ENCODE peak calls at places on chromosomes 7 and 10, in eight cellular contexts. One of them, this sample, is unnamed.

GRCh38 chr7:146146866-146147265 is 30.3 kb downstream of the CNTNAP2 start:
- DNase-seq in cardiac fibroblast: peak; percentile 63
- DNase-seq in CD8-positive, alpha-beta T cell: no peak
- DNase-seq in right cardiac atrium: no peak
- DNase-seq in fibroblast of villous mesenchyme: no peak
- DNase-seq in ovary: no peak
- DNase-seq in CD8-positive, alpha-beta memory T cell: no peak
- DNase-seq in uterus: no peak
- DNase-seq in this sample: peak; percentile 1

GRCh38 chr7:18667466-18667865 is 171.9 kb downstream of the HDAC9 start:
- DNase-seq in cardiac fibroblast: peak; percentile 85
- DNase-seq in CD8-positive, alpha-beta T cell: no peak
- DNase-seq in right cardiac atrium: no peak
- DNase-seq in fibroblast of villous mesenchyme: peak; percentile 63
- DNase-seq in ovary: no peak
- DNase-seq in CD8-positive, alpha-beta memory T cell: no peak
- DNase-seq in uterus: no peak
- DNase-seq in this sample: peak; percentile 56

GRCh38 chr7:98559219-98559618 is 57.9 kb upstream of the NPTX2 start:
- DNase-seq in cardiac fibroblast: no peak
- DNase-seq in CD8-positive, alpha-beta T cell: no peak
- DNase-seq in right cardiac atrium: no peak
- DNase-seq in fibroblast of villous mesenchyme: no peak
- DNase-seq in ovary: no peak
- DNase-seq in CD8-positive, alpha-beta memory T cell: no peak
- DNase-seq in uterus: no peak
- DNase-seq in this sample: no peak

GRCh38 chr10:97481071-97481470 is 17.2 kb downstream of the MMS19 start:
- DNase-seq in cardiac fibroblast: no peak
- DNase-seq in CD8-positive, alpha-beta T cell: no peak
- DNase-seq in right cardiac atrium: no peak
- DNase-seq in fibroblast of villous mesenchyme: no peak
- DNase-seq in ovary: no peak
- DNase-seq in CD8-positive, alpha-beta memory T cell: no peak
- DNase-seq in uterus: no peak
- DNase-seq in this sample: no peak

GRCh38 chr10:79420974-79421688 is 24.3 kb downstream of the ZCCHC24 start:
- DNase-seq in cardiac fibroblast: no peak
- DNase-seq in CD8-positive, alpha-beta T cell: no peak
- DNase-seq in right cardiac atrium: peak; percentile 34
- DNase-seq in fibroblast of villous mesenchyme: no peak
- DNase-seq in ovary: no peak
- DNase-seq in CD8-positive, alpha-beta memory T cell: no peak
- DNase-seq in uterus: no peak
- DNase-seq in this sample: peak; percentile 35

GRCh38 chr7:150388709-150389531 is 9.8 kb downstream of the ZNF775 start:
- DNase-seq in cardiac fibroblast: no peak
- DNase-seq in CD8-positive, alpha-beta T cell: no peak
- DNase-seq in right cardiac atrium: peak; percentile 73
- DNase-seq in fibroblast of villous mesenchyme: peak; percentile 93
- DNase-seq in ovary: peak; percentile 78
- DNase-seq in CD8-positive, alpha-beta memory T cell: no peak
- DNase-seq in uterus: peak; percentile 46
- DNase-seq in this sample: peak; percentile 88

GRCh38 chr10:6052247-6053221 is 9.6 kb downstream of the IL2RA start:
- DNase-seq in cardiac fibroblast: no peak
- DNase-seq in CD8-positive, alpha-beta T cell: peak; percentile 80
- DNase-seq in right cardiac atrium: no peak
- DNase-seq in fibroblast of villous mesenchyme: no peak
- DNase-seq in ovary: no peak
- DNase-seq in CD8-positive, alpha-beta memory T cell: peak; percentile 84
- DNase-seq in uterus: no peak
- DNase-seq in this sample: no peak

GRCh38 chr7:50262916-50263690 is 41.4 kb upstream of the IKZF1 start:
- DNase-seq in cardiac fibroblast: no peak
- DNase-seq in CD8-positive, alpha-beta T cell: no peak
- DNase-seq in right cardiac atrium: no peak
- DNase-seq in fibroblast of villous mesenchyme: no peak
- DNase-seq in ovary: no peak
- DNase-seq in CD8-positive, alpha-beta memory T cell: no peak
- DNase-seq in uterus: no peak
- DNase-seq in this sample: no peak

GRCh38 chr10:734481-734880 is 45.0 kb upstream of the DIP2C start:
- DNase-seq in cardiac fibroblast: no peak
- DNase-seq in CD8-positive, alpha-beta T cell: no peak
- DNase-seq in right cardiac atrium: no peak
- DNase-seq in fibroblast of villous mesenchyme: peak; percentile 15
- DNase-seq in ovary: no peak
- DNase-seq in CD8-positive, alpha-beta memory T cell: no peak
- DNase-seq in uterus: no peak
- DNase-seq in this sample: peak; percentile 10

GRCh38 chr10:73998623-73999622 is 1.0 kb downstream of the VCL start:
- DNase-seq in cardiac fibroblast: peak; percentile 85
- DNase-seq in CD8-positive, alpha-beta T cell: no peak
- DNase-seq in right cardiac atrium: peak; percentile 70
- DNase-seq in fibroblast of villous mesenchyme: peak; percentile 72
- DNase-seq in ovary: peak; percentile 71
- DNase-seq in CD8-positive, alpha-beta memory T cell: no peak
- DNase-seq in uterus: peak; percentile 73
- DNase-seq in this sample: peak; percentile 82

GRCh38 chr10:79179404-79180309 is 110.9 kb downstream of the ZMIZ1 start:
- DNase-seq in cardiac fibroblast: no peak
- DNase-seq in CD8-positive, alpha-beta T cell: no peak
- DNase-seq in right cardiac atrium: no peak
- DNase-seq in fibroblast of villous mesenchyme: no peak
- DNase-seq in ovary: peak; percentile 46
- DNase-seq in CD8-positive, alpha-beta memory T cell: no peak
- DNase-seq in uterus: no peak
- DNase-seq in this sample: no peak

GRCh38 chr7:137890449-137890916 is 43.7 kb upstream of the DGKI start:
- DNase-seq in cardiac fibroblast: no peak
- DNase-seq in CD8-positive, alpha-beta T cell: no peak
- DNase-seq in right cardiac atrium: peak; percentile 51
- DNase-seq in fibroblast of villous mesenchyme: no peak
- DNase-seq in ovary: no peak
- DNase-seq in CD8-positive, alpha-beta memory T cell: no peak
- DNase-seq in uterus: no peak
- DNase-seq in this sample: no peak

GRCh38 chr10:72331575-72332422 is 22.9 kb downstream of the DNAJB12 start:
- DNase-seq in cardiac fibroblast: peak; percentile 56
- DNase-seq in CD8-positive, alpha-beta T cell: peak; percentile 92
- DNase-seq in right cardiac atrium: peak; percentile 86
- DNase-seq in fibroblast of villous mesenchyme: peak; percentile 93
- DNase-seq in ovary: peak; percentile 79
- DNase-seq in CD8-positive, alpha-beta memory T cell: peak; percentile 98
- DNase-seq in uterus: peak; percentile 63
- DNase-seq in this sample: peak; percentile 88

GRCh38 chr10:72334196-72334831 is 20.4 kb downstream of the DNAJB12 start:
- DNase-seq in cardiac fibroblast: peak; percentile 40
- DNase-seq in CD8-positive, alpha-beta T cell: no peak
- DNase-seq in right cardiac atrium: no peak
- DNase-seq in fibroblast of villous mesenchyme: peak; percentile 86
- DNase-seq in ovary: peak; percentile 84
- DNase-seq in CD8-positive, alpha-beta memory T cell: no peak
- DNase-seq in uterus: no peak
- DNase-seq in this sample: no peak

GRCh38 chr10:72334832-72335393 is 19.8 kb downstream of the DNAJB12 start:
- DNase-seq in cardiac fibroblast: peak; percentile 98
- DNase-seq in CD8-positive, alpha-beta T cell: peak; percentile 81
- DNase-seq in right cardiac atrium: peak; percentile 91
- DNase-seq in fibroblast of villous mesenchyme: peak; percentile 99
- DNase-seq in ovary: peak; percentile 96
- DNase-seq in CD8-positive, alpha-beta memory T cell: peak; percentile 96
- DNase-seq in uterus: peak; percentile 92
- DNase-seq in this sample: peak; percentile 85

GRCh38 chr10:72332423-72333110 is 22.2 kb downstream of the DNAJB12 start:
- DNase-seq in cardiac fibroblast: no peak
- DNase-seq in CD8-positive, alpha-beta T cell: no peak
- DNase-seq in right cardiac atrium: no peak
- DNase-seq in fibroblast of villous mesenchyme: no peak
- DNase-seq in ovary: no peak
- DNase-seq in CD8-positive, alpha-beta memory T cell: no peak
- DNase-seq in uterus: no peak
- DNase-seq in this sample: no peak

DNA sequence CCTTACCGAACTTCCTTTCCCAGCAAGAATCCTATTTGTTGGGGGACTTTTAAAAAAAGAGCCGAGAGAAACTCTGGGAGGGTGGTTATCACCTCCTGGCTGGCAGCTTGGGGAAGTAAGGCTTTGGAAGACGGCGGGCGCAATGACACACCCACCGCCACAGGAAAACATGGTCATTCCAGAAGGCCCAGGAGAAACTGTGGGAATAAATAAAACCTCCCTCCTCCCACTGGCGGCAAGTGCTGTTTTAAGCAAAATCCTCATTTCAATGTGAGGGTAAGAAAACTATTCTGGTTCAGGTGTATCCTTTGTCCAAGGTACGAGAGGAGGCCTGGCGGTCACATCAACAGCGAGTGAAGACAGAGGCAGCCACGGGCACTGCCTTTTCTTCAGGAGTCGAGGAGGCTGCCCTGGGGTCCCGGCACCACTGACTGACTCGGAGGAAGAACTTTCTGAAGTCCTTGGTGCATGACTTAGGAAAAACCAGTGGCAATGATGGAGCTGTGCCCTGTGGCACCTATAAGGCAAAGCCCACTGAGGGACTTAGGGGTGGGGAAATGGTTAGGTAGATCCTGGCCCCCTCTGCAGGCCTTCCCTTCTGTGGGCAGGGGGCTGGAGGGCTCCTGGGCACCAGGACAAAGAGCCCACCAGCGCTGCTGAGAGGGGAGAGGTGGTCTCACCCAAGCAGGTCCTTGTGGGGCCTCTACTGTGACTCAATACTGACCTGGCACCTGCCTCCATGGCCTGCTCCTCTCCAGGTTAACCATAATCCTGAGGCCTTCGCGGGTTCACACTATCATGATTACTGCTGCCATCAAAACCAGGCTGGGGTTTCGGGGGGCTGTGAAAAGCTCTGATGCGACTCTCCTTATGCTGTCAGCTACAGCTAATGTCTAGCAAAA is 21.4 kb downstream of the DNAJB12 start:
- DNase-seq in cardiac fibroblast: no peak
- DNase-seq in CD8-positive, alpha-beta T cell: no peak
- DNase-seq in right cardiac atrium: no peak
- DNase-seq in fibroblast of villous mesenchyme: no peak
- DNase-seq in ovary: no peak
- DNase-seq in CD8-positive, alpha-beta memory T cell: no peak
- DNase-seq in uterus: no peak
- DNase-seq in this sample: no peak
- H3K4me3 ChIP-seq in cardiac fibroblast: no peak overlapping the region
- H3K4me3 ChIP-seq in CD8-positive, alpha-beta T cell: no peak overlapping the region
- H3K4me3 ChIP-seq in right cardiac atrium: no peak overlapping the region
- H3K4me3 ChIP-seq in fibroblast of villous mesenchyme: no peak overlapping the region
- H3K4me3 ChIP-seq in ovary: no peak overlapping the region
- H3K4me3 ChIP-seq in CD8-positive, alpha-beta memory T cell: no peak overlapping the region
- H3K4me3 ChIP-seq in uterus: no peak overlapping the region
- H3K4me3 ChIP-seq in this sample: no peak overlapping the region

GRCh38 chr10:31876616-31877352 is 51.8 kb downstream of the ARHGAP12 start:
- DNase-seq in cardiac fibroblast: no peak
- DNase-seq in CD8-positive, alpha-beta T cell: no peak
- DNase-seq in right cardiac atrium: no peak
- DNase-seq in fibroblast of villous mesenchyme: no peak
- DNase-seq in ovary: no peak
- DNase-seq in CD8-positive, alpha-beta memory T cell: no peak
- DNase-seq in uterus: no peak
- DNase-seq in this sample: no peak
- H3K4me3 ChIP-seq in cardiac fibroblast: no peak overlapping the region
- H3K4me3 ChIP-seq in CD8-positive, alpha-beta T cell: no peak overlapping the region
- H3K4me3 ChIP-seq in right cardiac atrium: no peak overlapping the region
- H3K4me3 ChIP-seq in fibroblast of villous mesenchyme: no peak overlapping the region
- H3K4me3 ChIP-seq in ovary: no peak overlapping the region
- H3K4me3 ChIP-seq in CD8-positive, alpha-beta memory T cell: no peak overlapping the region
- H3K4me3 ChIP-seq in uterus: no peak overlapping the region
- H3K4me3 ChIP-seq in this sample: no peak overlapping the region

DNA sequence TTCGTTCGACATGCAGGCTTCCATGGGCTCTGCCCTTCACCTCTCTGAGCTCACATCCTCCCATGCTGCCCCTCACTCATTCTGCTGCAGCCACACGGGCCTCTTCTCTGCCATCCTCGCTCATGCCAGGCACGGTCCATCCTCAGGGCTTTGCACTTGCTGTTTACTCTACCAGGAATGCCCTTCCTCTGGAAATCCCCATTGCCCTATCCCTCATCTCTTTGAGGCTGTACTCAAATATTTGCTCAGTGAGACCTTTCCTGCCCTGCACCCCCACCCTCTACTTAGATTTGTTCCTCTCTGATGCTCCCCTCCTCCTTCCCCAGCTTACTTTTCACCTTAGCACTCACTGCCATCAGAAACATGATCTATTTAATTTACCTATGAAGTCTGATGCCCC is 107.0 kb upstream of the ZNF716 start:
- DNase-seq in cardiac fibroblast: no peak
- DNase-seq in CD8-positive, alpha-beta T cell: no peak
- DNase-seq in right cardiac atrium: no peak
- DNase-seq in fibroblast of villous mesenchyme: no peak
- DNase-seq in ovary: no peak
- DNase-seq in CD8-positive, alpha-beta memory T cell: no peak
- DNase-seq in uterus: no peak
- DNase-seq in this sample: no peak
- H3K4me3 ChIP-seq in cardiac fibroblast: no peak overlapping the region
- H3K4me3 ChIP-seq in CD8-positive, alpha-beta T cell: no peak overlapping the region
- H3K4me3 ChIP-seq in right cardiac atrium: no peak overlapping the region
- H3K4me3 ChIP-seq in fibroblast of villous mesenchyme: no peak overlapping the region
- H3K4me3 ChIP-seq in ovary: no peak overlapping the region
- H3K4me3 ChIP-seq in CD8-positive, alpha-beta memory T cell: no peak overlapping the region
- H3K4me3 ChIP-seq in uterus: no peak overlapping the region
- H3K4me3 ChIP-seq in this sample: no peak overlapping the region

GRCh38 chr10:15072358-15072757 is 16.2 kb downstream of the ACBD7 start:
- DNase-seq in cardiac fibroblast: no peak
- DNase-seq in CD8-positive, alpha-beta T cell: no peak
- DNase-seq in right cardiac atrium: no peak
- DNase-seq in fibroblast of villous mesenchyme: no peak
- DNase-seq in ovary: no peak
- DNase-seq in CD8-positive, alpha-beta memory T cell: no peak
- DNase-seq in uterus: no peak
- DNase-seq in this sample: no peak

GRCh38 chr10:15069230-15069629 is 19.3 kb downstream of the ACBD7 start:
- DNase-seq in cardiac fibroblast: no peak
- DNase-seq in CD8-positive, alpha-beta T cell: no peak
- DNase-seq in right cardiac atrium: no peak
- DNase-seq in fibroblast of villous mesenchyme: no peak
- DNase-seq in ovary: no peak
- DNase-seq in CD8-positive, alpha-beta memory T cell: no peak
- DNase-seq in uterus: no peak
- DNase-seq in this sample: no peak

GRCh38 chr10:15068802-15069201 is 19.8 kb downstream of the ACBD7 start:
- DNase-seq in cardiac fibroblast: peak; percentile 86
- DNase-seq in CD8-positive, alpha-beta T cell: no peak
- DNase-seq in right cardiac atrium: no peak
- DNase-seq in fibroblast of villous mesenchyme: peak; percentile 94
- DNase-seq in ovary: no peak
- DNase-seq in CD8-positive, alpha-beta memory T cell: no peak
- DNase-seq in uterus: no peak
- DNase-seq in this sample: peak; percentile 85

DNA sequence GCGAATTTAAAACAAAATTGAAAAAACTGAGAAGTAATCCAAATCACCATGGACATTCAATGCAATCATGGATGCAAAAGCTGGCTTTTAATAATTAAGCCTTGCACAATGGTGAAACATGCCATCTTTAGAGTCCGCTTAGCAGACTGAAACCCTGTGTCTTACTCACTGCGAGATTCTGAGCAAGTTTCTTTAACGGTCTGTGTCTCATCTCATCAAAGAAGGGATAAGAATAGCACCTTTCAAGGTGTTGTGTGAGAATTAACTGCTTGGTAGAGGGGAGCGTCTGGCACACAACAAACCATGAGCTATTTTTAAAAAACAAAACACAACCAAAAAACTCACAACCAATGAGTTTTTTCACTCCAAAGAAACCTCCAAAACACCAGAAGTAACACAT is 21.4 kb downstream of the ACBD7 start:
- DNase-seq in cardiac fibroblast: no peak
- DNase-seq in CD8-positive, alpha-beta T cell: no peak
- DNase-seq in right cardiac atrium: no peak
- DNase-seq in fibroblast of villous mesenchyme: no peak
- DNase-seq in ovary: no peak
- DNase-seq in CD8-positive, alpha-beta memory T cell: no peak
- DNase-seq in uterus: no peak
- DNase-seq in this sample: no peak
- H3K4me3 ChIP-seq in cardiac fibroblast: no peak overlapping the region
- H3K4me3 ChIP-seq in CD8-positive, alpha-beta T cell: no peak overlapping the region
- H3K4me3 ChIP-seq in right cardiac atrium: no peak overlapping the region
- H3K4me3 ChIP-seq in fibroblast of villous mesenchyme: no peak overlapping the region
- H3K4me3 ChIP-seq in ovary: no peak overlapping the region
- H3K4me3 ChIP-seq in CD8-positive, alpha-beta memory T cell: no peak overlapping the region
- H3K4me3 ChIP-seq in uterus: no peak overlapping the region
- H3K4me3 ChIP-seq in this sample: no peak overlapping the region

This sample was measured in foreskin fibroblast.